ENCODE peak calls at places on chromosome 10, in four cellular contexts. N, L, C and J are unnamed samples.

GRCh38 chr10:34585422-34586115 is 229.5 kb downstream of the PARD3 start:
- DNase-seq in N (no peak), L (no peak), C (no peak), J (no peak)

GRCh38 chr10:19588608-19589007 is 227.6 kb upstream of the PLXDC2 start:
- DNase-seq in N (no peak), L (no peak), C (no peak), J (no peak)

GRCh38 chr10:47331491-47331890 is 9.2 kb downstream of the GDF2 start:
- DNase-seq in N (no peak), L (no peak), C (no peak), J (no peak)

GRCh38 chr10:91924212-91925021 is 847 bp downstream of the BTAF1 start:
- DNase-seq in N (no peak), L (peak), C (no peak), J (peak)

GRCh38 chr10:112360308-112361270 is 13.3 kb upstream of the ACSL5 start:
- DNase-seq in N (peak), L (peak), C (no peak), J (no peak)

GRCh38 chr10:80382989-80383388 is 25.4 kb upstream of the PRXL2A start:
- DNase-seq in N (peak), L (peak), C (peak), J (peak)

GRCh38 chr10:1549591-1550290 is 187.6 kb downstream of the ADARB2 start:
- DNase-seq in N (no peak), L (no peak), C (no peak), J (no peak)

GRCh38 chr10:22723343-22723779 is 9.0 kb upstream of the PIP4K2A start:
- DNase-seq in N (no peak), L (no peak), C (peak), J (peak)

GRCh38 chr10:106285199-106285598 is 879.3 kb downstream of the SORCS1 start:
- DNase-seq in N (no peak), L (no peak), C (no peak), J (no peak)

GRCh38 chr10:74453151-74453550 is 302.1 kb downstream of the ADK start:
- DNase-seq in N (no peak), L (no peak), C (no peak), J (no peak)

GRCh38 chr10:49056356-49056755 is 59.0 kb downstream of the VSTM4 start:
- DNase-seq in N (no peak), L (no peak), C (no peak), J (no peak)

GRCh38 chr10:77116904-77117303 is 520.7 kb downstream of the KCNMA1 start:
- DNase-seq in N (no peak), L (no peak), C (no peak), J (no peak)

GRCh38 chr10:99966306-99966705 is 43.4 kb downstream of the DNMBP start:
- DNase-seq in N (no peak), L (peak), C (no peak), J (no peak)

GRCh38 chr10:110610308-110610774 is 33.8 kb upstream of the RBM20 start:
- DNase-seq in N (peak), L (peak), C (peak), J (peak)

GRCh38 chr10:126253613-126254002 is 134.7 kb downstream of the ADAM12 start:
- DNase-seq in N (peak), L (no peak), C (no peak), J (no peak)

GRCh38 chr10:97686301-97686961 is 610 bp downstream of the AVPI1 start:
- DNase-seq in N (no peak), L (no peak), C (no peak), J (no peak)

GRCh38 chr10:130806426-130806825 is 505.1 kb downstream of the TCERG1L start:
- DNase-seq in N (no peak), L (no peak), C (no peak), J (peak)

GRCh38 chr10:58177362-58177947 is 90.2 kb downstream of the IPMK start:
- DNase-seq in N (no peak), L (peak), C (no peak), J (peak)

GRCh38 chr10:107451047-107451446 is 286.5 kb upstream of the SORCS1 start:
- DNase-seq in N (no peak), L (no peak), C (no peak), J (no peak)

GRCh38 chr10:62264702-62265436 is 3.8 kb downstream of the RTKN2 start:
- DNase-seq in N (no peak), L (peak), C (no peak), J (peak)

GRCh38 chr10:19782430-19783089 is 33.7 kb upstream of the PLXDC2 start:
- DNase-seq in N (no peak), L (no peak), C (no peak), J (no peak)

GRCh38 chr10:78177431-78178185 is 143.9 kb downstream of the RPS24 start:
- DNase-seq in N (no peak), L (no peak), C (no peak), J (no peak)

GRCh38 chr10:52906046-52906445 is 133.5 kb upstream of the MBL2 start:
- DNase-seq in N (no peak), L (no peak), C (no peak), J (no peak)

GRCh38 chr10:89029785-89030437 is 39.3 kb downstream of the FAS start:
- DNase-seq in N (peak), L (peak), C (peak), J (peak)

GRCh38 chr10:128716181-128716580 is 590.0 kb upstream of the MKI67 start:
- DNase-seq in N (no peak), L (no peak), C (no peak), J (no peak)

GRCh38 chr10:63456437-63457210 is 9.2 kb downstream of the JMJD1C start:
- DNase-seq in N (no peak), L (peak), C (no peak), J (no peak)

GRCh38 chr10:24214762-24215161 is 5.8 kb downstream of the KIAA1217 start:
- DNase-seq in N (no peak), L (no peak), C (no peak), J (no peak)

GRCh38 chr10:79347894-79348639 is 798 bp downstream of the PPIF start:
- DNase-seq in N (peak), L (peak), C (peak), J (peak)

GRCh38 chr10:101767600-101767945 is 8.3 kb downstream of the FGF8 start:
- DNase-seq in N (no peak), L (no peak), C (no peak), J (no peak)

GRCh38 chr10:24008164-24009066 is 200.5 kb upstream of the KIAA1217 start:
- DNase-seq in N (no peak), L (peak), C (no peak), J (no peak)

GRCh38 chr10:114723361-114723760 is 65.3 kb upstream of the ABLIM1 start:
- DNase-seq in N (no peak), L (no peak), C (no peak), J (no peak)

GRCh38 chr10:114720685-114721278 is 62.7 kb upstream of the ABLIM1 start:
- DNase-seq in N (no peak), L (no peak), C (no peak), J (no peak)

GRCh38 chr10:114724707-114725106 is 66.6 kb upstream of the ABLIM1 start:
- DNase-seq in N (no peak), L (no peak), C (no peak), J (no peak)

GRCh38 chr10:114726820-114727271 is 68.8 kb upstream of the ABLIM1 start:
- DNase-seq in N (no peak), L (no peak), C (no peak), J (no peak)

GRCh38 chr10:114724295-114724694 is 66.2 kb upstream of the ABLIM1 start:
- DNase-seq in N (no peak), L (no peak), C (no peak), J (no peak)
- TF ChIP-seq CTCF in N (no peak), L (no peak), C (no peak), J (no peak)

DNA sequence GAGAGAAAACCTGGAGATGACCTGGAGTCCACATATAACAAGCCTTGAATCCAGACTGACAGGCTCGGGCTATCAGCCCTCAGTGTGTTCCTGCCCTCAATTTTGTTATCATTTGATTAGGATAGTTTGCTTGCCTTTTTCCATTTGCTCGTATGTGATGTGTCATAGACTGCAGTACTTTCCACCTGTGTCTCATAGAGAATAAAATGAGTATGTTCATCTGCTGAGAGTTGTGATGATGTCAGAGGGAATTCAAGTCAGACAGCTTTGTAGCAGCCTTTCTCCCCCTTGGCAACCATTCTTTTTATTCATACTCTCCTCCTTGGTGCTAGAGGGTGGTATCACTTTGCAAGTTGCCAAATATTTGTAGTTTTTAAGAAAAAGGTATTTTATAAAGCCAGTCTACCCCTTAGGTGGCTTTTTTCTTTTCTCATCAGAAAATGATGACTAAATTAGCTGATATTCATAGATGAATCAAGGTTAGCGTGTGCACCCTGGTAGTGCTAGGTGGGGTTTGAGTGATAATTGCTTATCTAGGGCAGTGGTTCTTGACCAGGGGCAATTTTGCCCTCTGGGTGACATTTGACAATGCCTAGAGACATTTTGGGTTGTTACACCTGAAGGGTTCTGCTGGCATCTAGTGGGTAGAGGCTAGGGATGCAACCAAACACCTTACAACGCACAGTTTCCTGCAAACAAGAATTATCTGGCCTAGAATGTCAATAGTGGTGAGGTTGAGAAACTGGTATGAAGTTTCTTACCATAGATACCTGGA is 5.4 kb downstream of the SGPL1 start:
- DNase-seq in N (no peak), L (no peak), C (no peak), J (no peak)
- TF ChIP-seq CTCF in N (no peak), L (no peak), C (no peak), J (no peak)

GRCh38 chr10:8439040-8439439 is 384.6 kb downstream of the GATA3 start:
- DNase-seq in N (no peak), L (no peak), C (no peak), J (no peak)

GRCh38 chr10:8445353-8445752 is 390.9 kb downstream of the GATA3 start:
- DNase-seq in N (no peak), L (no peak), C (no peak), J (no peak)

GRCh38 chr10:8449909-8450308 is 395.4 kb downstream of the GATA3 start:
- DNase-seq in N (no peak), L (no peak), C (no peak), J (no peak)

GRCh38 chr10:8444630-8445029 is 390.1 kb downstream of the GATA3 start:
- DNase-seq in N (no peak), L (no peak), C (no peak), J (peak)
- TF ChIP-seq CTCF in N (no peak), L (no peak), C (no peak), J (peak)

DNA sequence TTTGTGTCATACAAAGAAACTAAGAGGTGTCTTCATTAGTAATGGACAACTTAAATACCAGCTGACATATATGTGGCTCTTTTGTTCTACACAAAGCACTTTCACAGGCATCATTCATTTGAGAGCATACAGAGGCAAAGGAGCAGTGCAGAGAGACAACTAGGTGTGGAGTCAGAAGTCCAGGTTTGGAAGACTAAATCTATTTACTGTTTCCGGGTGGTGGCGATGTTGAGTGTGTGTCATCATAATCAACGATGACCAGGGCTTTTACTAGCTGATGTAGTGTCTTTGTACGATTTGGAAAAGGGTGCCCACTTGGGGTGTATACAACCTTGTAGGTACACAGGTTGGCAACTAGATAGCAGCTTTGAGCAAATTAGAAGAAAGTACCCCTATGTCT is 195.5 kb upstream of the CCDC6 start:
- DNase-seq in N (no peak), L (no peak), C (no peak), J (no peak)
- TF ChIP-seq CTCF in N (no peak), L (no peak), C (no peak), J (no peak)

GRCh38 chr10:121516483-121516882 is 81.8 kb downstream of the FGFR2 start:
- DNase-seq in N (no peak), L (no peak), C (no peak), J (peak)
- TF ChIP-seq CTCF in N (no peak), L (no peak), C (no peak), J (no peak)

DNA sequence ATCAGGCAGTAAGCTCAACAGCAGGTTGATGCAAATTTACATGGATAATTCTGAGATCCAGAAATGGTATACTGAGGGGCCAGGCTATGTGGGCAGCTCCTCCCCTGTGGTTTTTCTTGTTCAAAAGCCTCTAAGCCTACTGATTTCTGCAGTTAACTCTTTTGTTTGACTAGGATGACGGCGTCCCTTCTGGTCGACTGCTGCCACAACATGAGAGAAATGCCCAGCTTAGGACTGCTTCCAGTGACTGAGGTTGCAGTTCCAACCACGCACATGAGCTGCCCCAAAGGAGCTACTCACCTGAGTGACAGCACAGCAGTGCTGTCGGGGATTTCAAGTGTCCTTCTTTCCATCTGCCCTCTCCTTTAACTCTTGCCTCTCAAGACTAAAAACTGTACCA is 973.0 kb upstream of the GHITM start:
- DNase-seq in N (no peak), L (no peak), C (no peak), J (no peak)
- TF ChIP-seq CTCF in N (no peak), L (peak), C (no peak), J (no peak)

GRCh38 chr10:17476073-17476472 is 21.7 kb upstream of the ST8SIA6 start:
- DNase-seq in N (no peak), L (no peak), C (no peak), J (no peak)

GRCh38 chr10:17473228-17473950 is 19.0 kb upstream of the ST8SIA6 start:
- DNase-seq in N (no peak), L (no peak), C (no peak), J (no peak)

GRCh38 chr10:17472481-17473227 is 18.3 kb upstream of the ST8SIA6 start:
- DNase-seq in N (no peak), L (no peak), C (no peak), J (no peak)

GRCh38 chr10:17475661-17476060 is 21.3 kb upstream of the ST8SIA6 start:
- DNase-seq in N (no peak), L (no peak), C (no peak), J (no peak)

DNA sequence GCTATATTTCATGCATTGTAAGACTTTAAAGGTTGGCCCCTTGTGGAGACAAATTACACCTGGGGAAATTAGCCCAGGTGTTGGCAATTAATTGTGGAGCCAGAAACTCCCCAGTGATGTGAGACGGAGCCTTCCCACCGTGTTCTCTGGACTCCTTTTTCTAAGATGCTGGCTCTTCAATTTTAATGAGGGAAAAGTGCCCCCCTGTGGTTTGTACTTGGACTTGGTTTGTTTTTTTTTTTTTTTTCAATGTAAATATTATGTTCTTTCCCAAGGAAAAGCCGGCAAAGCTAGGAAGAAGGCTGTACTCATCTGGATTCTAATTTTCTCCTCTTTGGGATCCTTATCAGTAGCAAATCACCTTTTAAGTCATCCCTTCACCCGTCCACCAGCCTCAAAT is 20.2 kb upstream of the ST8SIA6 start:
- DNase-seq in N (no peak), L (no peak), C (no peak), J (no peak)
- TF ChIP-seq CTCF in N (no peak), L (no peak), C (no peak), J (no peak)

GRCh38 chr10:66586073-66586472 is 339.8 kb upstream of the LRRTM3 start:
- DNase-seq in N (no peak), L (peak), C (no peak), J (no peak)
- TF ChIP-seq CTCF in N (no peak), L (peak), C (no peak), J (no peak)